ENCODE peak calls at places on chromosomes 6 and 20, in eight cellular contexts. Q, V, P, T, E, Z, L and W are unnamed samples.
A peak's percentile ranks its signal among the peaks of the same experiment; 100 is the strongest.

GRCh38 chr6:3340891-3341290 is 82.1 kb downstream of the PSMG4 start:
- DNase-seq in Q (no peak), V (no peak), P (no peak), T (no peak), E (no peak), Z (no peak), L (no peak), W (no peak)

GRCh38 chr6:75178757-75179156 is 27.1 kb downstream of the COL12A1 start:
- DNase-seq in Q (no peak), V (no peak), P (no peak), T (no peak), E (no peak), Z (no peak), L (no peak), W (no peak)

GRCh38 chr6:11852061-11852619 is 73.5 kb upstream of the ADTRP start:
- DNase-seq in Q (no peak), V (no peak), P (no peak), T (no peak), E (no peak), Z (no peak), L (no peak), W (no peak)

GRCh38 chr20:50101281-50101680 is 11.7 kb downstream of the UBE2V1 start:
- DNase-seq in Q (no peak), V (no peak), P (no peak), T (no peak), E (no peak), Z (no peak), L (no peak), W (no peak)

GRCh38 chr6:21596379-21597242 is 3.1 kb downstream of the SOX4 start:
- DNase-seq in Q (no peak), V (peak; percentile 32), P (peak; percentile 35), T (peak; percentile 31), E (no peak), Z (peak; percentile 47), L (peak; percentile 63), W (no peak)

GRCh38 chr6:16105874-16106273 is 23.0 kb upstream of the MYLIP start:
- DNase-seq in Q (no peak), V (no peak), P (no peak), T (no peak), E (no peak), Z (no peak), L (no peak), W (no peak)

GRCh38 chr20:14860410-14860814 is 523.0 kb upstream of the FLRT3 start:
- DNase-seq in Q (no peak), V (no peak), P (peak; percentile 90), T (no peak), E (no peak), Z (no peak), L (no peak), W (no peak)

GRCh38 chr6:44800171-44800671 is 412.7 kb downstream of the CDC5L start:
- DNase-seq in Q (no peak), V (no peak), P (peak; percentile 9), T (no peak), E (no peak), Z (no peak), L (no peak), W (no peak)

GRCh38 chr6:11094411-11094851 is 797 bp downstream of the SMIM13 start:
- DNase-seq in Q (no peak), V (no peak), P (peak; percentile 31), T (no peak), E (peak; percentile 69), Z (peak; percentile 41), L (peak; percentile 43), W (no peak)

GRCh38 chr6:166341915-166342292 is 441 bp downstream of the SFT2D1 start:
- DNase-seq in Q (no peak), V (no peak), P (no peak), T (no peak), E (no peak), Z (no peak), L (no peak), W (no peak)

GRCh38 chr20:37414133-37414532 is 68.2 kb downstream of the SRC start:
- DNase-seq in Q (no peak), V (no peak), P (no peak), T (no peak), E (no peak), Z (no peak), L (no peak), W (no peak)

GRCh38 chr6:55825402-55826051 is 49.9 kb downstream of the BMP5 start:
- DNase-seq in Q (peak; percentile 55), V (no peak), P (no peak), T (no peak), E (no peak), Z (no peak), L (peak; percentile 12), W (peak; percentile 18)

GRCh38 chr20:37901280-37901666 is 1.7 kb upstream of the VSTM2L start:
- DNase-seq in Q (no peak), V (no peak), P (no peak), T (no peak), E (no peak), Z (no peak), L (no peak), W (no peak)